ENCODE peak calls at places on chromosomes 4 and X, in six cellular contexts. L, P, E, N, A and T are unnamed samples.

GRCh38 chr4:186081202-186081807 is 12.3 kb downstream of the TLR3 start:
- DNase-seq in P (peak; percentile 72), N (no peak), A (peak; percentile 12), L (no peak), E (no peak), T (no peak)

GRCh38 chr4:25977397-25978170 is 63.6 kb downstream of the SMIM20 start:
- DNase-seq in L (no peak), N (no peak), E (no peak), P (no peak), A (no peak), T (no peak)

GRCh38 chr4:103305355-103305754 is 107.2 kb upstream of the CENPE start:
- DNase-seq in L (no peak), P (no peak), A (no peak), E (no peak), N (no peak), T (no peak)

GRCh38 chr4:176034498-176034897 is 31.1 kb upstream of the WDR17 start:
- DNase-seq in N (no peak), L (no peak), A (peak; percentile 35), P (no peak), E (peak; percentile 31), T (no peak)

GRCh38 chrX:83019258-83019657 is 488.8 kb upstream of the POU3F4 start:
- DNase-seq in E (no peak), L (no peak), N (no peak), A (no peak), P (no peak), T (no peak)

GRCh38 chr4:153154010-153154975 is 50.0 kb upstream of the TRIM2 start:
- DNase-seq in E (peak; percentile 43), A (peak; percentile 63), N (no peak), L (no peak), P (no peak), T (no peak)

GRCh38 chr4:81214518-81215218 is 354 bp downstream of the PRKG2 start:
- DNase-seq in P (peak; percentile 69), L (no peak), E (no peak), N (no peak), A (no peak), T (no peak)

GRCh38 chr4:1910643-1911042 is 39.5 kb downstream of the NSD2 start:
- DNase-seq in P (peak; percentile 64), N (no peak), E (peak; percentile 66), A (peak; percentile 50), L (no peak), T (no peak)

GRCh38 chr4:146507607-146508006 is 14.1 kb downstream of the SLC10A7 start:
- DNase-seq in P (no peak), N (no peak), L (no peak), E (no peak), A (no peak), T (no peak)